ENCODE peak calls at places on chromosomes 12 and 14, in nine cellular contexts. Q, S, X, U, P, W, Z, B and N are unnamed samples.

GRCh38 chr14:23385840-23386657 is 9.2 kb downstream of the CMTM5 start:
- DNase-seq in Q (no peak), S (no peak), X (no peak), U (peak; percentile 58), P (no peak), W (no peak), Z (no peak), B (no peak), N (no peak)

GRCh38 chr14:90911121-90911520 is 94.9 kb upstream of the TTC7B start:
- DNase-seq in Q (no peak), S (no peak), X (no peak), U (no peak), P (no peak), W (no peak), Z (no peak), B (no peak), N (no peak)

GRCh38 chr12:10012630-10013330 is 2.4 kb downstream of the CLEC12B start:
- DNase-seq in Q (no peak), S (no peak), X (no peak), U (no peak), P (no peak), W (no peak), Z (no peak), B (no peak), N (no peak)

GRCh38 chr12:66964629-66965028 is 285.8 kb upstream of the GRIP1 start:
- DNase-seq in Q (no peak), S (peak; percentile 79), X (no peak), U (no peak), P (no peak), W (no peak), Z (no peak), B (no peak), N (no peak)

GRCh38 chr12:6821674-6822433 is at the start of gene GPR162:
- DNase-seq in Q (peak; percentile 72), S (no peak), X (peak; percentile 35), U (no peak), P (no peak), W (peak; percentile 35), Z (peak; percentile 72), B (peak; percentile 45), N (no peak)

GRCh38 chr14:60652674-60653387 is 3.6 kb upstream of the SIX1 start:
- DNase-seq in Q (no peak), S (no peak), X (no peak), U (no peak), P (no peak), W (no peak), Z (no peak), B (no peak), N (peak; percentile 21)

GRCh38 chr12:100955139-100955538 is 160.6 kb downstream of the ANO4 start:
- DNase-seq in Q (no peak), S (peak; percentile 9), X (no peak), U (no peak), P (no peak), W (peak; percentile 67), Z (no peak), B (no peak), N (no peak)

GRCh38 chr14:22226381-22226780 is 362.6 kb downstream of the DAD1 start:
- DNase-seq in Q (no peak), S (peak; percentile 35), X (no peak), U (no peak), P (peak; percentile 27), W (peak; percentile 44), Z (no peak), B (no peak), N (peak; percentile 10)

GRCh38 chr12:79433465-79434072 is 257.2 kb downstream of the PAWR start:
- DNase-seq in Q (no peak), S (no peak), X (no peak), U (no peak), P (no peak), W (no peak), Z (no peak), B (no peak), N (no peak)

GRCh38 chr12:4444031-4444430 is 1.6 kb downstream of the FGF6 start:
- DNase-seq in Q (no peak), S (no peak), X (no peak), U (no peak), P (no peak), W (no peak), Z (no peak), B (no peak), N (no peak)

GRCh38 chr14:97802430-97802829 is 1005.2 kb downstream of the VRK1 start:
- DNase-seq in Q (no peak), S (no peak), X (no peak), U (no peak), P (no peak), W (no peak), Z (no peak), B (no peak), N (no peak)

GRCh38 chr14:105411985-105412767 is 7.5 kb upstream of the MTA1 start:
- DNase-seq in Q (no peak), S (no peak), X (no peak), U (peak; percentile 71), P (no peak), W (no peak), Z (no peak), B (no peak), N (no peak)

GRCh38 chr12:3533703-3534386 is 42.8 kb downstream of the PRMT8 start:
- DNase-seq in Q (peak; percentile 59), S (no peak), X (no peak), U (no peak), P (no peak), W (peak; percentile 33), Z (peak; percentile 72), B (no peak), N (no peak)

GRCh38 chr14:24679248-24680085 is 45.5 kb upstream of the GZMB start:
- DNase-seq in Q (no peak), S (no peak), X (no peak), U (no peak), P (no peak), W (no peak), Z (no peak), B (no peak), N (no peak)
- TF ChIP-seq CTCF in Q (no peak), S (no peak), X (peak; percentile 11), U (peak; percentile 86), P (no peak), W (no peak), Z (no peak), B (peak; percentile 3), N (no peak)

GRCh38 chr12:43776498-43776897 is 17.7 kb downstream of the IRAK4 start:
- DNase-seq in Q (no peak), S (peak; percentile 13), X (peak; percentile 30), U (no peak), P (peak; percentile 43), W (peak; percentile 50), Z (no peak), B (no peak), N (peak; percentile 15)
- TF ChIP-seq CTCF in Q (peak; percentile 42), S (peak; percentile 62), X (peak; percentile 56), U (peak; percentile 41), P (peak; percentile 80), W (peak; percentile 35), Z (no peak), B (peak; percentile 40), N (peak; percentile 17)

GRCh38 chr12:128754275-128754674 is 69.5 kb downstream of the SLC15A4 start:
- DNase-seq in Q (no peak), S (peak; percentile 4), X (no peak), U (no peak), P (no peak), W (no peak), Z (no peak), B (no peak), N (no peak)

GRCh38 chr12:128755565-128755964 is 68.2 kb downstream of the SLC15A4 start:
- DNase-seq in Q (no peak), S (peak; percentile 2), X (no peak), U (no peak), P (no peak), W (no peak), Z (no peak), B (no peak), N (no peak)

GRCh38 chr12:128752386-128752785 is 71.4 kb downstream of the SLC15A4 start:
- DNase-seq in Q (no peak), S (no peak), X (no peak), U (no peak), P (no peak), W (no peak), Z (no peak), B (no peak), N (no peak)

GRCh38 chr12:128747441-128747840 is 76.3 kb downstream of the SLC15A4 start:
- DNase-seq in Q (no peak), S (no peak), X (no peak), U (no peak), P (no peak), W (no peak), Z (no peak), B (no peak), N (no peak)

DNA sequence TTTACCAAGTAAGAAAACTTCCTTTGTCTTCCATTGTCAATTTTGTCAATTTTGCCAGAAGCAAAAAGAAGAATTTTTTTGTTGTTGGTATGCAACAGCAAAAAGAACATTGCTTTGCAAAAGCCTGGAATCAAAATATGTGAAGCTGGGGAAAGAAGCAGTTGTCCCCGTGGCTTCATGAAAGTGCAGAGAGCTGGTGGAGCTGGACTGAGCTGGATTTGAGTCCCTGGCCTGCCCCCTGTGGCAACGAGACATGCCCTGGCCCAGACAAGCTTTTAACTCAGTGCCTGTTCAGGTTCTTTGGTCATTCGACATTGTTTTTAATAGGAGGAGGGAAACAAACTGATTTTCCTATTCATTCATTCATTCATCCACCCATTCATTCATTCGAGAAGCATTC is 70.3 kb downstream of the SLC15A4 start:
- DNase-seq in Q (no peak), S (no peak), X (no peak), U (no peak), P (no peak), W (no peak), Z (no peak), B (no peak), N (no peak)
- TF ChIP-seq CTCF in Q (no peak), S (no peak), X (no peak), U (no peak), P (no peak), W (no peak), Z (no peak), B (no peak), N (no peak)

DNA sequence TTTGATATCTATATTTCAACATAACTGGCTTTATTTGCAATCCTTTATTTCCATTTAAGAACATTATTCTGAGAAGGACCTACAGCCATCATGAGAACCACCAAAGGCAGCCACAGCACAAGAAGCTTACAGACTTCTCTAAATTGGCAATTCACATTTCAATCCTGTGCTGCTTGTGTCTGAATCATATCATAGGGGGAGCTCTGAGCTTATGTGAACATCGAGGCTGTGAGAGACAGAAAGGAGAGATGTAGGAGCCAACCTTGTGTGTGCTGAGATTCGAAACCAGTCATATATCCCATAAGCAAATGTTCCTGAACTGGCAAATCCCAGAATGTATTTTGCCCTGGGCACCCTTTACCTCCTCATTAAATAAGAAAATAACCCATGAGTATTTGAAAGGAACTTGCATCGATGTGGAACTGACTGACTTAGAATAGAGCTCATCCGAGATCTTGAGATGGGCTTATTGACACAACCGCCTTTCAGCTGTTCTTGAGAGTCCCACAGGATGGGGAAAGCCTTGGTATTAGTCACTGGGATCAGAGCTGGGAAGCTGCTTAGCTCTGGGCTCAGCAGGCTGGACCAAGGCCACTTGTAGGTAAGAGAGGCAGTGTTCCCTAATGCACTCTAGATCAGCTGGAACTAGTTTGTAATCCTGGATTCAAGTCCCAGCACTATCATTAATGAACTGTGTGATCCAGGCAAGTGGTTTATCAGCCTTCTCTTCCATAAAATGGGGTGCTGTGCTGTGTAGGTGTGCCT is 329.8 kb downstream of the CACNA1C start:
- DNase-seq in Q (no peak), S (no peak), X (no peak), U (no peak), P (peak; percentile 14), W (peak; percentile 21), Z (no peak), B (no peak), N (no peak)
- TF ChIP-seq CTCF in Q (peak; percentile 10), S (no peak), X (no peak), U (no peak), P (peak; percentile 45), W (no peak), Z (no peak), B (no peak), N (no peak)

GRCh38 chr14:27366596-27366995 is 768.8 kb upstream of the NOVA1 start:
- DNase-seq in Q (no peak), S (no peak), X (no peak), U (no peak), P (no peak), W (peak; percentile 65), Z (no peak), B (no peak), N (no peak)
- TF ChIP-seq CTCF in Q (no peak), S (no peak), X (no peak), U (no peak), P (no peak), W (no peak), Z (no peak), B (no peak), N (no peak)